ENCODE peak calls at places on chromosome 11, in seven cellular contexts. C is GM12865, W is choroid plexus epithelial cell, K is fibroblast of the aortic adventitia, N is adrenal gland, T is activated B cell treated with CpG ODN at 0.5 μM for 24 hours, P is lower leg skin. B is an unnamed sample.

GRCh38 chr11:13064593-13064992 is 55.5 kb downstream of the RASSF10 start:
- DNase-seq in K (no peak), T (no peak), C (no peak), W (no peak), P (no peak), N (no peak), B (no peak)

GRCh38 chr11:92449222-92449621 is 224.6 kb downstream of the FAT3 start:
- DNase-seq in C (no peak), N (no peak), W (no peak), K (no peak), P (no peak), T (no peak), B (peak; percentile 4)

GRCh38 chr11:3056296-3057068 is 741 bp downstream of the CARS1 start:
- DNase-seq in T (peak; percentile 35), K (peak; percentile 17), N (no peak), P (no peak), W (no peak), C (peak; percentile 30), B (no peak)

GRCh38 chr11:126363706-126364245 is 8.3 kb downstream of the ST3GAL4 start:
- DNase-seq in P (no peak), C (no peak), W (no peak), T (no peak), N (no peak), K (no peak), B (no peak)

GRCh38 chr11:35600439-35600838 is 17.8 kb upstream of the FJX1 start:
- DNase-seq in C (no peak), P (no peak), K (no peak), T (no peak), N (no peak), W (no peak), B (no peak)

GRCh38 chr11:115501895-115502589 is 2.2 kb downstream of the CADM1 start:
- DNase-seq in N (no peak), C (peak; percentile 63), T (no peak), W (no peak), K (no peak), P (no peak), B (no peak)

GRCh38 chr11:2308713-2309112 is 6.9 kb downstream of the TSPAN32 start:
- DNase-seq in P (no peak), K (no peak), T (no peak), W (no peak), C (no peak), N (no peak), B (no peak)

GRCh38 chr11:45930951-45931563 is 8.6 kb downstream of the LARGE2 start:
- DNase-seq in K (no peak), T (peak; percentile 16), W (no peak), C (no peak), P (no peak), N (peak; percentile 21), B (peak; percentile 86)

GRCh38 chr11:33630936-33631748 is 69.5 kb downstream of the C11orf91 start:
- DNase-seq in K (no peak), T (no peak), N (no peak), C (no peak), P (no peak), W (no peak), B (no peak)

GRCh38 chr11:83249972-83250593 is 36.1 kb downstream of the CCDC90B start:
- DNase-seq in K (peak; percentile 74), C (peak; percentile 55), T (no peak), N (no peak), W (peak; percentile 83), P (no peak), B (peak; percentile 58)

GRCh38 chr11:120343429-120343828 is 7.2 kb downstream of the ARHGEF12 start:
- DNase-seq in C (peak; percentile 78), P (no peak), T (no peak), K (no peak), W (no peak), N (no peak), B (no peak)

GRCh38 chr11:58577441-58578135 is 1.3 kb upstream of the ZFP91 start:
- DNase-seq in P (no peak), T (peak; percentile 77), N (peak; percentile 72), K (peak; percentile 96), W (peak; percentile 80), C (peak; percentile 95), B (peak; percentile 82)

GRCh38 chr11:46637546-46637945 is 20.2 kb downstream of the ATG13 start:
- DNase-seq in P (no peak), K (no peak), C (no peak), W (no peak), N (no peak), T (no peak), B (no peak)

GRCh38 chr11:116948375-116948774 is 111.0 kb upstream of the APOA1 start:
- DNase-seq in N (no peak), T (no peak), C (peak; percentile 32), K (peak; percentile 41), W (peak; percentile 43), P (no peak), B (peak; percentile 17)

GRCh38 chr11:32893947-32894827 is 1.6 kb downstream of the QSER1 start:
- DNase-seq in P (peak; percentile 29), C (peak; percentile 73), T (no peak), W (peak; percentile 90), N (peak; percentile 26), K (peak; percentile 81), B (peak; percentile 80)

GRCh38 chr11:92986585-92986984 is 17.1 kb downstream of the MTNR1B start:
- DNase-seq in N (no peak), T (no peak), K (no peak), P (no peak), C (no peak), W (no peak), B (no peak)

GRCh38 chr11:13384837-13385417 is 78.1 kb downstream of the BTBD10 start:
- DNase-seq in W (peak; percentile 74), N (peak; percentile 45), P (no peak), C (peak; percentile 39), K (peak; percentile 65), T (no peak), B (peak; percentile 42)

GRCh38 chr11:86551286-86551685 is 121.1 kb downstream of the ME3 start:
- DNase-seq in K (peak; percentile 98), T (no peak), C (peak; percentile 32), W (peak; percentile 97), P (no peak), N (peak; percentile 69), B (peak; percentile 64)

GRCh38 chr11:128469220-128469619 is 118.1 kb downstream of the ETS1 start:
- DNase-seq in P (no peak), W (no peak), K (no peak), T (no peak), C (peak; percentile 92), N (no peak), B (no peak)

GRCh38 chr11:95821640-95822039 is 31.3 kb downstream of the CEP57 start:
- DNase-seq in K (peak; percentile 67), C (no peak), N (no peak), T (no peak), P (no peak), W (peak; percentile 66), B (no peak)

GRCh38 chr11:19790831-19791552 is 78.4 kb downstream of the NAV2 start:
- DNase-seq in W (no peak), C (peak; percentile 20), T (no peak), N (no peak), K (no peak), P (no peak), B (no peak)

GRCh38 chr11:35852056-35852455 is 91.8 kb upstream of the LDLRAD3 start:
- DNase-seq in C (no peak), N (peak; percentile 33), P (no peak), K (peak; percentile 6), T (no peak), W (peak; percentile 14), B (no peak)

GRCh38 chr11:36818410-36818809 is 220.4 kb upstream of the RAG2 start:
- DNase-seq in K (peak; percentile 19), T (no peak), C (peak; percentile 22), P (no peak), W (no peak), N (no peak), B (no peak)

GRCh38 chr11:91243630-91244029 is 981.0 kb upstream of the FAT3 start:
- DNase-seq in T (no peak), W (peak; percentile 75), N (no peak), C (no peak), K (peak; percentile 36), P (no peak), B (no peak)

GRCh38 chr11:71252782-71253730 is 679 bp upstream of the SHANK2 start:
- DNase-seq in P (no peak), T (no peak), K (peak; percentile 64), C (no peak), N (no peak), W (peak; percentile 49), B (peak; percentile 47)

GRCh38 chr11:118705796-118706545 is 26.5 kb upstream of the TREH start:
- DNase-seq in T (no peak), W (no peak), K (no peak), C (no peak), N (no peak), P (no peak), B (no peak)

GRCh38 chr11:62322524-62322923 is 14.7 kb upstream of the ASRGL1 start:
- DNase-seq in W (no peak), N (no peak), C (no peak), K (no peak), T (no peak), P (no peak), B (no peak)

DNA sequence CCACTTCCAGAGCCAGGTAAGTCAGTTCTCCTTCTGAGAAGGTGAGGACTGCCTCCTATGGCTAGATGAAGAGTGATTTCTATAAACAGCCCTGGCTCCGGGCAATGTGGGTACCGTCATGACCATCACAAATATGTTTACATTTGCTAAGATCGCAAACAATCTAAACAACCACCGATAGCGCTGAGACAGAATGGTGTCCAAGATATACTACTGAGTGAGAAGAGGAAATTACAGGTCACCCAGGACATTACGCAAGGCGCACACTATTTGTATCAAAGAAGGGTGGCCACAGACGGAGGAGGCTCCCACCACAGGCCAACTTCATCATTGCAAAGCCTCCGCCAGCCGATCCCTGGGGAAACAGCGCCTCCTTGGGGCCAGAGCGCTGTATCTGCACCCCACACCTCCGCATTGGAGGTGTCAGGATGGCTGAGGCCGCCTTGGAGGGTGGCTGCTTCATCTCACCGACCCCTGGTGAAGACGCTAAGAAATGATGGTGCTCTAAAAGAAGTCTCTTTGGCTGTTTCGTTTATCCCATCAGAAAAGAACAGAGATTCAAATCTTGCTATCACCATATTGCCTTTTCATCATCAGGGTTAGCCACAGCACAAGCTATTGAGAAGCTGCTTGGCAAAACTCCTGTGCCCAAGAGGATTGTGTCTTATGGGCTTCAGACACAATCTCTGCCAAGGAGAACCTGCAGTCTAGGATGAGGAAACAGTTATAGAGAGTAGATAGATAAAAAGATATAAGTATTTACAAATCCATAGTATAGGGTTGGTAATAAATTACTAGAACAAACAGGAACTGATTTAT is 12.3 kb upstream of the ASRGL1 start:
- DNase-seq in W (peak; percentile 64), K (peak; percentile 9), N (peak; percentile 37), C (peak; percentile 67), P (peak; percentile 19), T (no peak), B (no peak)
- TF ChIP-seq CTCF in W (peak; percentile 83), K (peak; percentile 51), N (peak; percentile 52), C (peak; percentile 81), P (no peak), T (no peak), B (no peak)

GRCh38 chr11:27720277-27720830 is 20.1 kb upstream of the BDNF start:
- DNase-seq in P (no peak), W (peak; percentile 69), C (peak; percentile 18), K (peak; percentile 69), N (peak; percentile 45), T (no peak), B (peak; percentile 59)
- TF ChIP-seq CTCF in P (no peak), W (peak; percentile 43), C (no peak), K (peak; percentile 31), N (no peak), T (no peak), B (no peak)

GRCh38 chr11:60845338-60845737 is 3.4 kb downstream of the CCDC86 start:
- DNase-seq in N (no peak), W (no peak), C (no peak), P (no peak), K (no peak), T (no peak), B (no peak)
- TF ChIP-seq CTCF in N (no peak), W (no peak), C (no peak), P (no peak), K (no peak), T (no peak), B (no peak)

GRCh38 chr11:69280451-69280850 is 13.5 kb upstream of the MYEOV start:
- DNase-seq in P (no peak), C (no peak), T (no peak), K (peak; percentile 56), W (peak; percentile 76), N (no peak), B (peak; percentile 83)
- TF ChIP-seq CTCF in P (no peak), C (no peak), T (no peak), K (no peak), W (no peak), N (no peak), B (no peak)